ENCODE peak calls at places on chromosomes 4 and X, in six cellular contexts. W, H, L, C, I and Y are unnamed samples.

GRCh38 chr4:78298618-78299017 is 241.5 kb downstream of the FRAS1 start:
- DNase-seq in C (no peak), L (no peak), W (no peak), I (no peak), H (no peak), Y (no peak)

GRCh38 chrX:47613082-47613481 is 6.6 kb downstream of the SYN1 start:
- DNase-seq in W (no peak), C (no peak), I (no peak), L (no peak), H (no peak), Y (no peak)

GRCh38 chrX:74670028-74670427 is 55.6 kb upstream of the RLIM start:
- DNase-seq in L (no peak), C (no peak), H (no peak), I (no peak), W (no peak), Y (no peak)

GRCh38 chrX:102765217-102765616 is 44.7 kb downstream of the GPRASP3 start:
- DNase-seq in H (no peak), I (no peak), C (peak; percentile 48), W (no peak), L (no peak), Y (no peak)

GRCh38 chrX:3545901-3546300 is 167.5 kb downstream of the PRKX start:
- DNase-seq in I (no peak), L (no peak), W (no peak), C (no peak), H (no peak), Y (no peak)

GRCh38 chr4:3211866-3212265 is 37.1 kb upstream of the MSANTD1 start:
- DNase-seq in L (no peak), H (no peak), W (no peak), C (no peak), I (no peak), Y (no peak)

GRCh38 chr4:89767924-89768323 is 69.0 kb downstream of the SNCA start:
- DNase-seq in L (no peak), I (no peak), H (no peak), W (no peak), C (no peak), Y (no peak)

GRCh38 chr4:55554453-55555030 is 7.8 kb upstream of the CLOCK start:
- DNase-seq in W (peak; percentile 34), I (no peak), H (no peak), L (no peak), C (no peak), Y (no peak)

GRCh38 chr4:70746179-70746839 is 24.5 kb downstream of the RUFY3 start:
- DNase-seq in I (no peak), H (no peak), C (no peak), L (no peak), W (no peak), Y (no peak)

GRCh38 chr4:53558061-53558801 is 33.1 kb downstream of the LNX1 start:
- DNase-seq in W (no peak), I (no peak), L (no peak), H (no peak), C (peak; percentile 71), Y (no peak)

GRCh38 chr4:175125410-175126068 is 207.4 kb downstream of the ADAM29 start:
- DNase-seq in H (no peak), L (no peak), W (no peak), I (no peak), C (no peak), Y (no peak)

GRCh38 chr4:12084690-12085089 is 656.0 kb upstream of the HS3ST1 start:
- DNase-seq in L (no peak), W (no peak), C (no peak), I (no peak), H (no peak), Y (no peak)

GRCh38 chr4:96315815-96316214 is 475.9 kb downstream of the PDHA2 start:
- DNase-seq in L (no peak), I (no peak), C (no peak), H (no peak), W (no peak), Y (no peak)

GRCh38 chr4:173536808-173537429 is 6.9 kb upstream of the HAND2 start:
- DNase-seq in H (no peak), C (no peak), W (no peak), I (no peak), L (no peak), Y (no peak)

GRCh38 chrX:65933085-65933589 is 106.7 kb downstream of the VSIG4 start:
- DNase-seq in H (no peak), I (no peak), L (no peak), C (no peak), W (no peak), Y (no peak)

GRCh38 chr4:85018983-85019382 is 52.5 kb upstream of the WDFY3 start:
- DNase-seq in W (no peak), I (no peak), H (no peak), L (no peak), C (no peak), Y (no peak)

GRCh38 chr4:37400326-37400881 is 155.9 kb downstream of the NWD2 start:
- DNase-seq in L (no peak), W (no peak), I (no peak), H (no peak), C (no peak), Y (no peak)

GRCh38 chr4:159144112-159144694 is 41.3 kb downstream of the RAPGEF2 start:
- DNase-seq in W (no peak), H (no peak), I (no peak), L (no peak), C (no peak), Y (no peak)

GRCh38 chrX:135740683-135741149 is 27.3 kb downstream of the CT45A3 start:
- DNase-seq in I (no peak), H (no peak), C (peak; percentile 57), L (no peak), W (peak; percentile 8), Y (peak; percentile 7)

GRCh38 chr4:15784959-15785634 is 7.0 kb downstream of the CD38 start:
- DNase-seq in I (no peak), H (no peak), C (no peak), W (no peak), L (no peak), Y (no peak)

GRCh38 chrX:77788050-77788449 is 2.0 kb upstream of the ATRX start:
- DNase-seq in L (no peak), I (no peak), C (no peak), W (peak; percentile 59), H (no peak), Y (no peak)

GRCh38 chr4:148116264-148116663 is 325.9 kb downstream of the NR3C2 start:
- DNase-seq in L (no peak), I (no peak), W (no peak), H (no peak), C (no peak), Y (no peak)

GRCh38 chr4:53592686-53593641 is 1.7 kb upstream of the LNX1 start:
- DNase-seq in W (no peak), H (peak; percentile 56), C (peak; percentile 65), I (peak; percentile 22), L (no peak), Y (peak; percentile 56)

GRCh38 chr4:162770761-162771490 is 395.8 kb downstream of the NAF1 start:
- DNase-seq in C (no peak), L (no peak), I (no peak), H (no peak), W (no peak), Y (no peak)

GRCh38 chr4:151173751-151174325 is 74.4 kb downstream of the RPS3A start:
- DNase-seq in H (no peak), L (peak; percentile 38), C (no peak), I (peak; percentile 73), W (no peak), Y (no peak)

DNA sequence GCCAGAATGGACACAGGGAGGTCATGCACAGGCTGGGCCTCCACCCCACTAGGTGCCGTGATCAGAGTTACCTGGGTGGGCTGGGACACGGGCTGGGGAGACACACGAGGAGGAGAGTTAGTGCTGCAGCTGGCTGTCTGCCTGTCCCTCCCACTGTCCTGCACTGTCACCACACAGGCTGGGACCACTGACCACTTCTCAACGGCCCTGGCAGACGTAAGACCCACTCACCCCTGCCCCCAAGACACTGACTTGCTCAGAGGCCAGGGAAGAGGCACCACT is 10.9 kb upstream of the RENBP start:
- DNase-seq in C (no peak), H (no peak), L (no peak), W (no peak), I (no peak), Y (no peak)
- H3K36me3 ChIP-seq in C (no peaks in the 10 kb centered on the region), H (peaks cover 93% of the 10 kb centered on the region), L (no peaks in the 10 kb centered on the region), W (peaks cover 21% of the 10 kb centered on the region), I (peaks cover 87% of the 10 kb centered on the region), Y (no peaks in the 10 kb centered on the region)

GRCh38 chr4:26162095-26162494 is 158.7 kb upstream of the RBPJ start:
- DNase-seq in H (no peak), I (no peak), L (no peak), C (no peak), W (no peak), Y (no peak)
- H3K4me1 ChIP-seq in H (no peaks in the 10 kb centered on the region), I (no peaks in the 10 kb centered on the region), L (no peaks in the 10 kb centered on the region), C (no peaks in the 10 kb centered on the region), W (no peaks in the 10 kb centered on the region), Y (no peaks in the 10 kb centered on the region)

GRCh38 chrX:46573331-46573895 is at the start of gene CHST7:
- DNase-seq in W (peak; percentile 16), H (no peak), I (peak; percentile 81), L (no peak), C (peak; percentile 79), Y (peak; percentile 74)

GRCh38 chrX:46574337-46574940 is 874 bp downstream of the CHST7 start:
- DNase-seq in L (no peak), W (no peak), H (no peak), I (no peak), C (no peak), Y (no peak)

GRCh38 chrX:46574941-46575381 is 1.4 kb downstream of the CHST7 start:
- DNase-seq in H (no peak), C (no peak), W (peak; percentile 7), I (peak; percentile 15), L (no peak), Y (no peak)

GRCh38 chrX:46572295-46572936 is 1.1 kb upstream of the CHST7 start:
- DNase-seq in W (peak; percentile 4), C (no peak), L (no peak), H (no peak), I (no peak), Y (no peak)

DNA sequence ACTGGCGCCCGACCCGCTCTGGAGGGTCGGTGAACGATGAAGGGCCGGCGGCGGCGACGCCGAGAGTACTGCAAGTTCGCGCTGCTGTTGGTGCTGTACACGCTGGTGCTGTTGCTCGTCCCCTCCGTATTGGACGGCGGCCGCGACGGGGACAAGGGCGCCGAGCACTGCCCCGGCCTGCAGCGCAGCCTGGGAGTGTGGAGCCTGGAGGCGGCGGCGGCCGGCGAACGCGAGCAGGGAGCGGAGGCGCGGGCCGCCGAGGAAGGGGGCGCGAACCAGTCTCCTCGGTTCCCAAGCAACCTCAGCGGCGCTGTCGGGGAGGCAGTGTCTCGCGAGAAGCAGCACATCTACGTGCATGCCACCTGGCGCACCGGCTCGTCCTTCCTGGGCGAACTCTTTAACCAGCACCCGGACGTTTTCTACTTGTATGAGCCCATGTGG is 351 bp downstream of the CHST7 start:
- DNase-seq in C (peak; percentile 69), L (no peak), I (peak; percentile 44), W (peak; percentile 50), H (no peak), Y (peak; percentile 65)
- H3K4me3 ChIP-seq in C (peak overlapping the region; percentile 1), L (peak overlapping the region; percentile 60), I (peak overlapping the region; percentile 82), W (peak overlapping the region; percentile 33), H (peak overlapping the region; percentile 92), Y (peak overlapping the region; percentile 62)

GRCh38 chr4:39898015-39898414 is 79.7 kb downstream of the PDS5A start:
- DNase-seq in C (no peak), L (no peak), H (no peak), I (no peak), W (no peak), Y (no peak)
- H3K36me3 ChIP-seq in C (no peaks in the 10 kb centered on the region), L (peaks cover 4% of the 10 kb centered on the region), H (peaks cover 78% of the 10 kb centered on the region), I (peaks cover 92% of the 10 kb centered on the region), W (peaks cover 58% of the 10 kb centered on the region), Y (peaks cover 31% of the 10 kb centered on the region)

GRCh38 chr4:1793940-1794808 is 1.1 kb downstream of the FGFR3 start:
- DNase-seq in H (no peak), I (no peak), W (no peak), L (no peak), C (no peak), Y (no peak)
- H3K4me1 ChIP-seq in H (peaks cover 46% of the 10 kb centered on the region), I (peaks cover 29% of the 10 kb centered on the region), W (peaks cover 12% of the 10 kb centered on the region), L (no peaks in the 10 kb centered on the region), C (no peaks in the 10 kb centered on the region), Y (peaks cover 36% of the 10 kb centered on the region)